ENCODE peak calls at places on chromosomes 16 and 17, in five cellular contexts. One of them, this sample, is unnamed.

GRCh38 chr17:27573548-27573947 is 57.4 kb upstream of the LGALS9 start:
- DNase-seq in ascending aorta: no peak
- DNase-seq in sigmoid colon: no peak
- DNase-seq in fibroblast of the conjunctiva: no peak
- DNase-seq in stimulated activated CD8-positive, alpha-beta memory T cell treated with anti-CD3 and anti-CD28 coated beads, Interleukin-7, amount 100 ng/mL, for 24 hours: no peak
- DNase-seq in this sample: no peak

GRCh38 chr17:57993471-57994365 is 5.7 kb upstream of the VEZF1 start:
- DNase-seq in ascending aorta: no peak
- DNase-seq in sigmoid colon: no peak
- DNase-seq in fibroblast of the conjunctiva: no peak
- DNase-seq in stimulated activated CD8-positive, alpha-beta memory T cell treated with anti-CD3 and anti-CD28 coated beads, Interleukin-7, amount 100 ng/mL, for 24 hours: no peak
- DNase-seq in this sample: no peak

GRCh38 chr16:52407778-52408177 is 139.2 kb downstream of the TOX3 start:
- DNase-seq in ascending aorta: no peak
- DNase-seq in sigmoid colon: no peak
- DNase-seq in fibroblast of the conjunctiva: no peak
- DNase-seq in stimulated activated CD8-positive, alpha-beta memory T cell treated with anti-CD3 and anti-CD28 coated beads, Interleukin-7, amount 100 ng/mL, for 24 hours: no peak
- DNase-seq in this sample: no peak

GRCh38 chr17:2060681-2061440 is 6.0 kb downstream of the HIC1 start:
- DNase-seq in ascending aorta: no peak
- DNase-seq in sigmoid colon: no peak
- DNase-seq in fibroblast of the conjunctiva: no peak
- DNase-seq in stimulated activated CD8-positive, alpha-beta memory T cell treated with anti-CD3 and anti-CD28 coated beads, Interleukin-7, amount 100 ng/mL, for 24 hours: no peak
- DNase-seq in this sample: no peak

GRCh38 chr16:72673118-72673517 is 374.8 kb downstream of the ZFHX3 start:
- DNase-seq in ascending aorta: no peak
- DNase-seq in sigmoid colon: no peak
- DNase-seq in fibroblast of the conjunctiva: no peak
- DNase-seq in stimulated activated CD8-positive, alpha-beta memory T cell treated with anti-CD3 and anti-CD28 coated beads, Interleukin-7, amount 100 ng/mL, for 24 hours: no peak
- DNase-seq in this sample: no peak

GRCh38 chr17:63961355-63962207 is 11.1 kb downstream of the SCN4A start:
- DNase-seq in ascending aorta: peak
- DNase-seq in sigmoid colon: peak
- DNase-seq in fibroblast of the conjunctiva: peak
- DNase-seq in stimulated activated CD8-positive, alpha-beta memory T cell treated with anti-CD3 and anti-CD28 coated beads, Interleukin-7, amount 100 ng/mL, for 24 hours: no peak
- DNase-seq in this sample: no peak

GRCh38 chr17:3609689-3610088 is 478 bp upstream of the TRPV1 start:
- DNase-seq in ascending aorta: no peak
- DNase-seq in sigmoid colon: no peak
- DNase-seq in fibroblast of the conjunctiva: no peak
- DNase-seq in stimulated activated CD8-positive, alpha-beta memory T cell treated with anti-CD3 and anti-CD28 coated beads, Interleukin-7, amount 100 ng/mL, for 24 hours: no peak
- DNase-seq in this sample: no peak

GRCh38 chr16:67435758-67436164 is 4.8 kb downstream of the HSD11B2 start:
- DNase-seq in ascending aorta: no peak
- DNase-seq in sigmoid colon: no peak
- DNase-seq in fibroblast of the conjunctiva: no peak
- DNase-seq in stimulated activated CD8-positive, alpha-beta memory T cell treated with anti-CD3 and anti-CD28 coated beads, Interleukin-7, amount 100 ng/mL, for 24 hours: no peak
- DNase-seq in this sample: no peak

GRCh38 chr17:81189670-81190530 is 23.9 kb upstream of the AATK start:
- DNase-seq in ascending aorta: no peak
- DNase-seq in sigmoid colon: no peak
- DNase-seq in fibroblast of the conjunctiva: no peak
- DNase-seq in stimulated activated CD8-positive, alpha-beta memory T cell treated with anti-CD3 and anti-CD28 coated beads, Interleukin-7, amount 100 ng/mL, for 24 hours: no peak
- DNase-seq in this sample: no peak

GRCh38 chr16:3983081-3983520 is 102.6 kb upstream of the CREBBP start:
- DNase-seq in ascending aorta: peak
- DNase-seq in sigmoid colon: peak
- DNase-seq in fibroblast of the conjunctiva: peak
- DNase-seq in stimulated activated CD8-positive, alpha-beta memory T cell treated with anti-CD3 and anti-CD28 coated beads, Interleukin-7, amount 100 ng/mL, for 24 hours: no peak
- DNase-seq in this sample: no peak

GRCh38 chr16:22317001-22317530 is 19.9 kb downstream of the POLR3E start:
- DNase-seq in ascending aorta: peak
- DNase-seq in sigmoid colon: no peak
- DNase-seq in fibroblast of the conjunctiva: no peak
- DNase-seq in stimulated activated CD8-positive, alpha-beta memory T cell treated with anti-CD3 and anti-CD28 coated beads, Interleukin-7, amount 100 ng/mL, for 24 hours: no peak
- DNase-seq in this sample: no peak

GRCh38 chr17:60086822-60087591 is 8.3 kb upstream of the HEATR6 start:
- DNase-seq in ascending aorta: no peak
- DNase-seq in sigmoid colon: no peak
- DNase-seq in fibroblast of the conjunctiva: no peak
- DNase-seq in stimulated activated CD8-positive, alpha-beta memory T cell treated with anti-CD3 and anti-CD28 coated beads, Interleukin-7, amount 100 ng/mL, for 24 hours: no peak
- DNase-seq in this sample: no peak

GRCh38 chr17:19737305-19738072 is 10.6 kb downstream of the ALDH3A1 start:
- DNase-seq in ascending aorta: no peak
- DNase-seq in sigmoid colon: no peak
- DNase-seq in fibroblast of the conjunctiva: no peak
- DNase-seq in stimulated activated CD8-positive, alpha-beta memory T cell treated with anti-CD3 and anti-CD28 coated beads, Interleukin-7, amount 100 ng/mL, for 24 hours: no peak
- DNase-seq in this sample: no peak

GRCh38 chr17:16314189-16314588 is 39.1 kb downstream of the CENPV start:
- DNase-seq in ascending aorta: no peak
- DNase-seq in sigmoid colon: no peak
- DNase-seq in fibroblast of the conjunctiva: no peak
- DNase-seq in stimulated activated CD8-positive, alpha-beta memory T cell treated with anti-CD3 and anti-CD28 coated beads, Interleukin-7, amount 100 ng/mL, for 24 hours: no peak
- DNase-seq in this sample: no peak

GRCh38 chr17:12637015-12637414 is 28.7 kb upstream of the MYOCD start:
- DNase-seq in ascending aorta: peak
- DNase-seq in sigmoid colon: no peak
- DNase-seq in fibroblast of the conjunctiva: peak
- DNase-seq in stimulated activated CD8-positive, alpha-beta memory T cell treated with anti-CD3 and anti-CD28 coated beads, Interleukin-7, amount 100 ng/mL, for 24 hours: no peak
- DNase-seq in this sample: peak

GRCh38 chr16:49674255-49674980 is 181.5 kb downstream of the ZNF423 start:
- DNase-seq in ascending aorta: no peak
- DNase-seq in sigmoid colon: no peak
- DNase-seq in fibroblast of the conjunctiva: no peak
- DNase-seq in stimulated activated CD8-positive, alpha-beta memory T cell treated with anti-CD3 and anti-CD28 coated beads, Interleukin-7, amount 100 ng/mL, for 24 hours: no peak
- DNase-seq in this sample: no peak

GRCh38 chr16:23509763-23510153 is 536 bp downstream of the GGA2 start:
- DNase-seq in ascending aorta: no peak
- DNase-seq in sigmoid colon: no peak
- DNase-seq in fibroblast of the conjunctiva: no peak
- DNase-seq in stimulated activated CD8-positive, alpha-beta memory T cell treated with anti-CD3 and anti-CD28 coated beads, Interleukin-7, amount 100 ng/mL, for 24 hours: no peak
- DNase-seq in this sample: no peak

GRCh38 chr17:66627985-66628384 is 206.9 kb upstream of the CACNG5 start:
- DNase-seq in ascending aorta: no peak
- DNase-seq in sigmoid colon: no peak
- DNase-seq in fibroblast of the conjunctiva: peak
- DNase-seq in stimulated activated CD8-positive, alpha-beta memory T cell treated with anti-CD3 and anti-CD28 coated beads, Interleukin-7, amount 100 ng/mL, for 24 hours: no peak
- DNase-seq in this sample: no peak

GRCh38 chr17:4607773-4608187 is 23.5 kb downstream of the SMTNL2 start:
- DNase-seq in ascending aorta: no peak
- DNase-seq in sigmoid colon: peak
- DNase-seq in fibroblast of the conjunctiva: no peak
- DNase-seq in stimulated activated CD8-positive, alpha-beta memory T cell treated with anti-CD3 and anti-CD28 coated beads, Interleukin-7, amount 100 ng/mL, for 24 hours: no peak
- DNase-seq in this sample: no peak

GRCh38 chr17:50052822-50053653 is 2.9 kb upstream of the ITGA3 start:
- DNase-seq in ascending aorta: no peak
- DNase-seq in sigmoid colon: no peak
- DNase-seq in fibroblast of the conjunctiva: no peak
- DNase-seq in stimulated activated CD8-positive, alpha-beta memory T cell treated with anti-CD3 and anti-CD28 coated beads, Interleukin-7, amount 100 ng/mL, for 24 hours: no peak
- DNase-seq in this sample: no peak

GRCh38 chr16:79318137-79318899 is 282.2 kb downstream of the MAF start:
- DNase-seq in ascending aorta: no peak
- DNase-seq in sigmoid colon: no peak
- DNase-seq in fibroblast of the conjunctiva: no peak
- DNase-seq in stimulated activated CD8-positive, alpha-beta memory T cell treated with anti-CD3 and anti-CD28 coated beads, Interleukin-7, amount 100 ng/mL, for 24 hours: no peak
- DNase-seq in this sample: no peak

GRCh38 chr17:65078441-65079160 is 22.1 kb upstream of the GNA13 start:
- DNase-seq in ascending aorta: no peak
- DNase-seq in sigmoid colon: peak
- DNase-seq in fibroblast of the conjunctiva: no peak
- DNase-seq in stimulated activated CD8-positive, alpha-beta memory T cell treated with anti-CD3 and anti-CD28 coated beads, Interleukin-7, amount 100 ng/mL, for 24 hours: no peak
- DNase-seq in this sample: no peak

GRCh38 chr16:57720142-57720575 is 15.4 kb upstream of the KATNB1 start:
- DNase-seq in ascending aorta: no peak
- DNase-seq in sigmoid colon: no peak
- DNase-seq in fibroblast of the conjunctiva: peak
- DNase-seq in stimulated activated CD8-positive, alpha-beta memory T cell treated with anti-CD3 and anti-CD28 coated beads, Interleukin-7, amount 100 ng/mL, for 24 hours: peak
- DNase-seq in this sample: no peak

GRCh38 chr17:30235386-30236296 is at the start of gene SLC6A4:
- DNase-seq in ascending aorta: peak
- DNase-seq in sigmoid colon: no peak
- DNase-seq in fibroblast of the conjunctiva: no peak
- DNase-seq in stimulated activated CD8-positive, alpha-beta memory T cell treated with anti-CD3 and anti-CD28 coated beads, Interleukin-7, amount 100 ng/mL, for 24 hours: no peak
- DNase-seq in this sample: no peak

GRCh38 chr16:85490971-85491771 is 122.0 kb upstream of the GSE1 start:
- DNase-seq in ascending aorta: no peak
- DNase-seq in sigmoid colon: no peak
- DNase-seq in fibroblast of the conjunctiva: no peak
- DNase-seq in stimulated activated CD8-positive, alpha-beta memory T cell treated with anti-CD3 and anti-CD28 coated beads, Interleukin-7, amount 100 ng/mL, for 24 hours: peak
- DNase-seq in this sample: no peak

This sample was measured in thoracic aorta.